ENCODE peak calls at places on chromosomes 16 and 17, in eight cellular contexts. One of them, this sample, is unnamed.

GRCh38 chr17:80416260-80416939 is 1.4 kb downstream of the ENDOV start:
- DNase-seq in amygdala: no peak
- DNase-seq in nephron progenitor cell: no peak
- DNase-seq in cardiac fibroblast: no peak
- DNase-seq in HEK293T: no peak
- DNase-seq in tibial nerve: no peak
- DNase-seq in activated CD4-positive, alpha-beta T cell treated with anti-CD3 and anti-CD28 coated beads for 1 hour: no peak
- DNase-seq in heart right ventricle: no peak
- DNase-seq in this sample: no peak

GRCh38 chr16:67678354-67679023 is 11.9 kb downstream of the C16orf86 start:
- DNase-seq in activated CD4-positive, alpha-beta T cell treated with anti-CD3 and anti-CD28 coated beads for 1 hour: no peak
- DNase-seq in nephron progenitor cell: no peak
- DNase-seq in cardiac fibroblast: no peak
- DNase-seq in HEK293T: peak; percentile 42
- DNase-seq in amygdala: no peak
- DNase-seq in tibial nerve: no peak
- DNase-seq in heart right ventricle: no peak
- DNase-seq in this sample: no peak

GRCh38 chr16:70470927-70471341 is 16.5 kb downstream of the FCSK start:
- DNase-seq in cardiac fibroblast: peak; percentile 20
- DNase-seq in tibial nerve: no peak
- DNase-seq in amygdala: no peak
- DNase-seq in nephron progenitor cell: peak; percentile 60
- DNase-seq in activated CD4-positive, alpha-beta T cell treated with anti-CD3 and anti-CD28 coated beads for 1 hour: no peak
- DNase-seq in heart right ventricle: peak; percentile 43
- DNase-seq in HEK293T: no peak
- DNase-seq in this sample: no peak

GRCh38 chr17:62907961-62908360 is 58.1 kb upstream of the TANC2 start:
- DNase-seq in amygdala: no peak
- DNase-seq in nephron progenitor cell: no peak
- DNase-seq in heart right ventricle: no peak
- DNase-seq in HEK293T: no peak
- DNase-seq in activated CD4-positive, alpha-beta T cell treated with anti-CD3 and anti-CD28 coated beads for 1 hour: no peak
- DNase-seq in cardiac fibroblast: no peak
- DNase-seq in tibial nerve: no peak
- DNase-seq in this sample: no peak

GRCh38 chr16:83717814-83718213 is 90.0 kb upstream of the HSBP1 start:
- DNase-seq in tibial nerve: no peak
- DNase-seq in amygdala: no peak
- DNase-seq in HEK293T: no peak
- DNase-seq in cardiac fibroblast: peak; percentile 58
- DNase-seq in nephron progenitor cell: no peak
- DNase-seq in activated CD4-positive, alpha-beta T cell treated with anti-CD3 and anti-CD28 coated beads for 1 hour: no peak
- DNase-seq in heart right ventricle: no peak
- DNase-seq in this sample: no peak

GRCh38 chr17:78434455-78435329 is 56.2 kb downstream of the PGS1 start:
- DNase-seq in HEK293T: no peak
- DNase-seq in cardiac fibroblast: no peak
- DNase-seq in tibial nerve: no peak
- DNase-seq in amygdala: no peak
- DNase-seq in heart right ventricle: no peak
- DNase-seq in nephron progenitor cell: no peak
- DNase-seq in activated CD4-positive, alpha-beta T cell treated with anti-CD3 and anti-CD28 coated beads for 1 hour: no peak
- DNase-seq in this sample: no peak

GRCh38 chr16:86118467-86119307 is 219.7 kb downstream of the IRF8 start:
- DNase-seq in HEK293T: no peak
- DNase-seq in nephron progenitor cell: no peak
- DNase-seq in amygdala: no peak
- DNase-seq in tibial nerve: no peak
- DNase-seq in heart right ventricle: no peak
- DNase-seq in activated CD4-positive, alpha-beta T cell treated with anti-CD3 and anti-CD28 coated beads for 1 hour: no peak
- DNase-seq in cardiac fibroblast: no peak
- DNase-seq in this sample: no peak

GRCh38 chr17:40070895-40071719 is 8.3 kb downstream of the THRA start:
- DNase-seq in amygdala: peak; percentile 59
- DNase-seq in nephron progenitor cell: no peak
- DNase-seq in HEK293T: no peak
- DNase-seq in heart right ventricle: peak; percentile 68
- DNase-seq in activated CD4-positive, alpha-beta T cell treated with anti-CD3 and anti-CD28 coated beads for 1 hour: no peak
- DNase-seq in cardiac fibroblast: no peak
- DNase-seq in tibial nerve: peak; percentile 50
- DNase-seq in this sample: peak; percentile 85

GRCh38 chr17:30314474-30314873 is 19.4 kb downstream of the TMIGD1 start:
- DNase-seq in HEK293T: no peak
- DNase-seq in activated CD4-positive, alpha-beta T cell treated with anti-CD3 and anti-CD28 coated beads for 1 hour: no peak
- DNase-seq in tibial nerve: no peak
- DNase-seq in cardiac fibroblast: no peak
- DNase-seq in amygdala: no peak
- DNase-seq in heart right ventricle: no peak
- DNase-seq in nephron progenitor cell: no peak
- DNase-seq in this sample: no peak

GRCh38 chr16:10808850-10809249 is 9.7 kb downstream of the TVP23A start:
- DNase-seq in activated CD4-positive, alpha-beta T cell treated with anti-CD3 and anti-CD28 coated beads for 1 hour: no peak
- DNase-seq in nephron progenitor cell: no peak
- DNase-seq in HEK293T: no peak
- DNase-seq in heart right ventricle: no peak
- DNase-seq in amygdala: no peak
- DNase-seq in cardiac fibroblast: no peak
- DNase-seq in tibial nerve: no peak
- DNase-seq in this sample: no peak

GRCh38 chr16:23072769-23073549 is 76.3 kb downstream of the USP31 start:
- DNase-seq in cardiac fibroblast: peak; percentile 62
- DNase-seq in amygdala: no peak
- DNase-seq in HEK293T: no peak
- DNase-seq in activated CD4-positive, alpha-beta T cell treated with anti-CD3 and anti-CD28 coated beads for 1 hour: no peak
- DNase-seq in nephron progenitor cell: no peak
- DNase-seq in heart right ventricle: no peak
- DNase-seq in tibial nerve: no peak
- DNase-seq in this sample: no peak

GRCh38 chr16:84579936-84580335 is 37.9 kb downstream of the COTL1 start:
- DNase-seq in tibial nerve: no peak
- DNase-seq in HEK293T: no peak
- DNase-seq in amygdala: no peak
- DNase-seq in heart right ventricle: no peak
- DNase-seq in nephron progenitor cell: no peak
- DNase-seq in cardiac fibroblast: no peak
- DNase-seq in activated CD4-positive, alpha-beta T cell treated with anti-CD3 and anti-CD28 coated beads for 1 hour: no peak
- DNase-seq in this sample: peak; percentile 92

GRCh38 chr16:25699069-25699468 is 7.3 kb downstream of the HS3ST4 start:
- DNase-seq in heart right ventricle: no peak
- DNase-seq in activated CD4-positive, alpha-beta T cell treated with anti-CD3 and anti-CD28 coated beads for 1 hour: no peak
- DNase-seq in nephron progenitor cell: no peak
- DNase-seq in cardiac fibroblast: no peak
- DNase-seq in HEK293T: no peak
- DNase-seq in tibial nerve: no peak
- DNase-seq in amygdala: no peak
- DNase-seq in this sample: no peak

GRCh38 chr16:10839271-10839661 is 20.7 kb upstream of the TVP23A start:
- DNase-seq in amygdala: no peak
- DNase-seq in tibial nerve: no peak
- DNase-seq in nephron progenitor cell: no peak
- DNase-seq in cardiac fibroblast: no peak
- DNase-seq in heart right ventricle: no peak
- DNase-seq in activated CD4-positive, alpha-beta T cell treated with anti-CD3 and anti-CD28 coated beads for 1 hour: no peak
- DNase-seq in HEK293T: no peak
- DNase-seq in this sample: peak; percentile 73

GRCh38 chr17:65345261-65346060 is 208.3 kb downstream of the RGS9 start:
- DNase-seq in heart right ventricle: no peak
- DNase-seq in activated CD4-positive, alpha-beta T cell treated with anti-CD3 and anti-CD28 coated beads for 1 hour: peak; percentile 11
- DNase-seq in tibial nerve: no peak
- DNase-seq in cardiac fibroblast: peak; percentile 40
- DNase-seq in nephron progenitor cell: no peak
- DNase-seq in HEK293T: no peak
- DNase-seq in amygdala: no peak
- DNase-seq in this sample: no peak

GRCh38 chr16:3961449-3961849 is 80.9 kb upstream of the CREBBP start:
- DNase-seq in amygdala: peak; percentile 64
- DNase-seq in tibial nerve: no peak
- DNase-seq in activated CD4-positive, alpha-beta T cell treated with anti-CD3 and anti-CD28 coated beads for 1 hour: no peak
- DNase-seq in cardiac fibroblast: no peak
- DNase-seq in heart right ventricle: no peak
- DNase-seq in nephron progenitor cell: no peak
- DNase-seq in HEK293T: peak; percentile 47
- DNase-seq in this sample: peak; percentile 63

GRCh38 chr17:66932295-66932694 is 32.2 kb upstream of the CACNG4 start:
- DNase-seq in nephron progenitor cell: no peak
- DNase-seq in amygdala: no peak
- DNase-seq in HEK293T: no peak
- DNase-seq in activated CD4-positive, alpha-beta T cell treated with anti-CD3 and anti-CD28 coated beads for 1 hour: no peak
- DNase-seq in heart right ventricle: no peak
- DNase-seq in tibial nerve: no peak
- DNase-seq in cardiac fibroblast: no peak
- DNase-seq in this sample: no peak

GRCh38 chr16:87562201-87562600 is 40.1 kb upstream of the JPH3 start:
- DNase-seq in activated CD4-positive, alpha-beta T cell treated with anti-CD3 and anti-CD28 coated beads for 1 hour: no peak
- DNase-seq in cardiac fibroblast: no peak
- DNase-seq in amygdala: no peak
- DNase-seq in tibial nerve: no peak
- DNase-seq in HEK293T: no peak
- DNase-seq in nephron progenitor cell: no peak
- DNase-seq in heart right ventricle: no peak
- DNase-seq in this sample: no peak

GRCh38 chr17:73924488-73925186 is 278.8 kb upstream of the RPL38 start:
- DNase-seq in cardiac fibroblast: no peak
- DNase-seq in amygdala: no peak
- DNase-seq in HEK293T: no peak
- DNase-seq in activated CD4-positive, alpha-beta T cell treated with anti-CD3 and anti-CD28 coated beads for 1 hour: no peak
- DNase-seq in nephron progenitor cell: no peak
- DNase-seq in tibial nerve: no peak
- DNase-seq in heart right ventricle: no peak
- DNase-seq in this sample: no peak

GRCh38 chr17:7947651-7948050 is 15.6 kb downstream of the CNTROB start:
- DNase-seq in amygdala: no peak
- DNase-seq in activated CD4-positive, alpha-beta T cell treated with anti-CD3 and anti-CD28 coated beads for 1 hour: no peak
- DNase-seq in HEK293T: no peak
- DNase-seq in cardiac fibroblast: peak; percentile 23
- DNase-seq in heart right ventricle: no peak
- DNase-seq in nephron progenitor cell: no peak
- DNase-seq in tibial nerve: no peak
- DNase-seq in this sample: no peak

GRCh38 chr17:28925912-28926365 is 23.1 kb upstream of the DHRS13 start:
- DNase-seq in nephron progenitor cell: no peak
- DNase-seq in activated CD4-positive, alpha-beta T cell treated with anti-CD3 and anti-CD28 coated beads for 1 hour: peak; percentile 24
- DNase-seq in tibial nerve: no peak
- DNase-seq in amygdala: no peak
- DNase-seq in cardiac fibroblast: peak; percentile 94
- DNase-seq in heart right ventricle: no peak
- DNase-seq in HEK293T: no peak
- DNase-seq in this sample: no peak

GRCh38 chr16:83615553-83615952 is 192.2 kb upstream of the HSBP1 start:
- DNase-seq in cardiac fibroblast: peak; percentile 23
- DNase-seq in heart right ventricle: no peak
- DNase-seq in nephron progenitor cell: no peak
- DNase-seq in activated CD4-positive, alpha-beta T cell treated with anti-CD3 and anti-CD28 coated beads for 1 hour: no peak
- DNase-seq in amygdala: no peak
- DNase-seq in tibial nerve: no peak
- DNase-seq in HEK293T: no peak
- DNase-seq in this sample: no peak

GRCh38 chr16:62638324-62638911 is 602.2 kb upstream of the CDH8 start:
- DNase-seq in amygdala: no peak
- DNase-seq in cardiac fibroblast: no peak
- DNase-seq in nephron progenitor cell: no peak
- DNase-seq in activated CD4-positive, alpha-beta T cell treated with anti-CD3 and anti-CD28 coated beads for 1 hour: no peak
- DNase-seq in HEK293T: no peak
- DNase-seq in tibial nerve: no peak
- DNase-seq in heart right ventricle: no peak
- DNase-seq in this sample: no peak

GRCh38 chr17:80671823-80672105 is 127.1 kb downstream of the RPTOR start:
- DNase-seq in nephron progenitor cell: no peak
- DNase-seq in heart right ventricle: no peak
- DNase-seq in cardiac fibroblast: no peak
- DNase-seq in tibial nerve: no peak
- DNase-seq in amygdala: no peak
- DNase-seq in activated CD4-positive, alpha-beta T cell treated with anti-CD3 and anti-CD28 coated beads for 1 hour: no peak
- DNase-seq in HEK293T: no peak
- DNase-seq in this sample: no peak

GRCh38 chr16:84080378-84080777 is 36.4 kb downstream of the MBTPS1 start:
- DNase-seq in activated CD4-positive, alpha-beta T cell treated with anti-CD3 and anti-CD28 coated beads for 1 hour: no peak
- DNase-seq in amygdala: no peak
- DNase-seq in heart right ventricle: peak; percentile 59
- DNase-seq in nephron progenitor cell: no peak
- DNase-seq in tibial nerve: no peak
- DNase-seq in HEK293T: no peak
- DNase-seq in cardiac fibroblast: no peak
- DNase-seq in this sample: no peak

GRCh38 chr17:17533901-17534441 is 37.8 kb upstream of the RASD1 start:
- DNase-seq in nephron progenitor cell: no peak
- DNase-seq in HEK293T: no peak
- DNase-seq in cardiac fibroblast: no peak
- DNase-seq in heart right ventricle: no peak
- DNase-seq in amygdala: no peak
- DNase-seq in activated CD4-positive, alpha-beta T cell treated with anti-CD3 and anti-CD28 coated beads for 1 hour: no peak
- DNase-seq in tibial nerve: no peak
- DNase-seq in this sample: peak; percentile 47